ENCODE peak calls at places on chromosomes 4 and X, in four cellular contexts. One of them, this sample, is unnamed.

GRCh38 chrX:154373340-154374306 is 811 bp downstream of the FLNA start:
- DNase-seq in psoas muscle: peak
- DNase-seq in AG09309: no peak
- DNase-seq in brain microvascular endothelial cell: peak
- DNase-seq in this sample: no peak

GRCh38 chr4:154084864-154085263 is 296.0 kb upstream of the SFRP2 start:
- DNase-seq in psoas muscle: no peak
- DNase-seq in AG09309: no peak
- DNase-seq in brain microvascular endothelial cell: no peak
- DNase-seq in this sample: no peak

GRCh38 chr4:37762294-37763163 is 64.0 kb upstream of the PGM2 start:
- DNase-seq in psoas muscle: no peak
- DNase-seq in AG09309: no peak
- DNase-seq in brain microvascular endothelial cell: peak
- DNase-seq in this sample: no peak

GRCh38 chrX:63750846-63751245 is 34.2 kb downstream of the ARHGEF9 start:
- DNase-seq in psoas muscle: no peak
- DNase-seq in AG09309: no peak
- DNase-seq in brain microvascular endothelial cell: no peak
- DNase-seq in this sample: no peak

GRCh38 chr4:87525636-87526035 is 3.5 kb downstream of the SPARCL1 start:
- DNase-seq in psoas muscle: no peak
- DNase-seq in AG09309: no peak
- DNase-seq in brain microvascular endothelial cell: no peak
- DNase-seq in this sample: no peak

GRCh38 chr4:108072300-108072699 is 82.6 kb downstream of the HADH start:
- DNase-seq in psoas muscle: no peak
- DNase-seq in AG09309: no peak
- DNase-seq in brain microvascular endothelial cell: no peak
- DNase-seq in this sample: no peak

GRCh38 chr4:81723927-81724587 is 252.3 kb upstream of the RASGEF1B start:
- DNase-seq in psoas muscle: no peak
- DNase-seq in AG09309: no peak
- DNase-seq in brain microvascular endothelial cell: peak
- DNase-seq in this sample: no peak

GRCh38 chr4:141131738-141132688 is 1.3 kb downstream of the RNF150 start:
- DNase-seq in psoas muscle: peak
- DNase-seq in AG09309: no peak
- DNase-seq in brain microvascular endothelial cell: peak
- DNase-seq in this sample: no peak

GRCh38 chr4:52914051-52914605 is 52.0 kb downstream of the RASL11B start:
- DNase-seq in psoas muscle: no peak
- DNase-seq in AG09309: peak
- DNase-seq in brain microvascular endothelial cell: peak
- DNase-seq in this sample: no peak

GRCh38 chr4:92864176-92864575 is 560.4 kb downstream of the GRID2 start:
- DNase-seq in psoas muscle: no peak
- DNase-seq in AG09309: no peak
- DNase-seq in brain microvascular endothelial cell: no peak
- DNase-seq in this sample: no peak

GRCh38 chr4:143375326-143376073 is 38.8 kb downstream of the GAB1 start:
- DNase-seq in psoas muscle: peak
- DNase-seq in AG09309: no peak
- DNase-seq in brain microvascular endothelial cell: peak
- DNase-seq in this sample: no peak

GRCh38 chrX:47562615-47563243 is 1.7 kb downstream of the ARAF start:
- DNase-seq in psoas muscle: no peak
- DNase-seq in AG09309: no peak
- DNase-seq in brain microvascular endothelial cell: no peak
- DNase-seq in this sample: no peak

GRCh38 chr4:183876268-183876934 is 28.7 kb upstream of the STOX2 start:
- DNase-seq in psoas muscle: peak
- DNase-seq in AG09309: peak
- DNase-seq in brain microvascular endothelial cell: peak
- DNase-seq in this sample: no peak

GRCh38 chrX:135484636-135485289 is 35.7 kb upstream of the INTS6L start:
- DNase-seq in psoas muscle: no peak
- DNase-seq in AG09309: peak
- DNase-seq in brain microvascular endothelial cell: peak
- DNase-seq in this sample: peak

GRCh38 chr4:184824776-184825393 is 883 bp downstream of the ACSL1 start:
- DNase-seq in psoas muscle: no peak
- DNase-seq in AG09309: no peak
- DNase-seq in brain microvascular endothelial cell: no peak
- DNase-seq in this sample: no peak

GRCh38 chr4:185165605-185166063 is 22.6 kb downstream of the SLC25A4 start:
- DNase-seq in psoas muscle: no peak
- DNase-seq in AG09309: peak
- DNase-seq in brain microvascular endothelial cell: peak
- DNase-seq in this sample: peak

GRCh38 chr4:24857996-24858395 is 54.8 kb downstream of the CCDC149 start:
- DNase-seq in psoas muscle: no peak
- DNase-seq in AG09309: peak
- DNase-seq in brain microvascular endothelial cell: peak
- DNase-seq in this sample: peak

GRCh38 chr4:158948071-158948470 is 154.8 kb upstream of the RAPGEF2 start:
- DNase-seq in psoas muscle: no peak
- DNase-seq in AG09309: no peak
- DNase-seq in brain microvascular endothelial cell: no peak
- DNase-seq in this sample: no peak

GRCh38 chrX:68989456-68989855 is 160.6 kb downstream of the EFNB1 start:
- DNase-seq in psoas muscle: no peak
- DNase-seq in AG09309: no peak
- DNase-seq in brain microvascular endothelial cell: no peak
- DNase-seq in this sample: no peak

GRCh38 chr4:2083116-2083825 is 24.1 kb downstream of the NAT8L start:
- DNase-seq in psoas muscle: no peak
- DNase-seq in AG09309: no peak
- DNase-seq in brain microvascular endothelial cell: no peak
- DNase-seq in this sample: no peak

GRCh38 chr4:2322227-2322626 is 60.3 kb upstream of the MXD4 start:
- DNase-seq in psoas muscle: no peak
- DNase-seq in AG09309: no peak
- DNase-seq in brain microvascular endothelial cell: no peak
- DNase-seq in this sample: no peak

GRCh38 chr4:157204634-157205244 is 15.8 kb upstream of the GRIA2 start:
- DNase-seq in psoas muscle: no peak
- DNase-seq in AG09309: no peak
- DNase-seq in brain microvascular endothelial cell: no peak
- DNase-seq in this sample: no peak

GRCh38 chr4:51943221-51943620 is 76.9 kb downstream of the LRRC66 start:
- DNase-seq in psoas muscle: no peak
- DNase-seq in AG09309: peak
- DNase-seq in brain microvascular endothelial cell: no peak
- DNase-seq in this sample: no peak

GRCh38 chr4:129377131-129377845 is 281.3 kb downstream of the C4orf33 start:
- DNase-seq in psoas muscle: no peak
- DNase-seq in AG09309: no peak
- DNase-seq in brain microvascular endothelial cell: no peak
- DNase-seq in this sample: no peak

GRCh38 chr4:14259926-14260325 is 632.4 kb upstream of the BOD1L1 start:
- DNase-seq in psoas muscle: no peak
- DNase-seq in AG09309: peak
- DNase-seq in brain microvascular endothelial cell: no peak
- DNase-seq in this sample: no peak

GRCh38 chr4:17336524-17336941 is 175.4 kb downstream of the QDPR start:
- DNase-seq in psoas muscle: no peak
- DNase-seq in AG09309: no peak
- DNase-seq in brain microvascular endothelial cell: no peak
- DNase-seq in this sample: no peak

GRCh38 chr4:174005422-174005821 is 278.0 kb downstream of the FBXO8 start:
- DNase-seq in psoas muscle: no peak
- DNase-seq in AG09309: no peak
- DNase-seq in brain microvascular endothelial cell: no peak
- DNase-seq in this sample: no peak

GRCh38 chr4:156475322-156475721 is 496.3 kb downstream of the PDGFC start:
- DNase-seq in psoas muscle: no peak
- DNase-seq in AG09309: peak
- DNase-seq in brain microvascular endothelial cell: peak
- DNase-seq in this sample: peak

GRCh38 chr4:166165829-166166420 is 292.9 kb downstream of the TLL1 start:
- DNase-seq in psoas muscle: no peak
- DNase-seq in AG09309: peak
- DNase-seq in brain microvascular endothelial cell: peak
- DNase-seq in this sample: no peak

GRCh38 chr4:79466621-79467020 is 58.6 kb upstream of the GK2 start:
- DNase-seq in psoas muscle: no peak
- DNase-seq in AG09309: no peak
- DNase-seq in brain microvascular endothelial cell: no peak
- DNase-seq in this sample: no peak

GRCh38 chrX:16862829-16863228 is 7.3 kb downstream of the RBBP7 start:
- DNase-seq in psoas muscle: no peak
- DNase-seq in AG09309: no peak
- DNase-seq in brain microvascular endothelial cell: no peak
- DNase-seq in this sample: no peak

GRCh38 chr4:152815078-152815477 is 35.3 kb downstream of the ARFIP1 start:
- DNase-seq in psoas muscle: no peak
- DNase-seq in AG09309: no peak
- DNase-seq in brain microvascular endothelial cell: no peak
- DNase-seq in this sample: no peak

GRCh38 chr4:30720656-30721352 is 635 bp downstream of the PCDH7 start:
- DNase-seq in psoas muscle: peak
- DNase-seq in AG09309: no peak
- DNase-seq in brain microvascular endothelial cell: peak
- DNase-seq in this sample: no peak

GRCh38 chr4:84848432-84848831 is 118.1 kb downstream of the WDFY3 start:
- DNase-seq in psoas muscle: no peak
- DNase-seq in AG09309: no peak
- DNase-seq in brain microvascular endothelial cell: no peak
- DNase-seq in this sample: no peak

GRCh38 chrX:87895421-87895820 is 377.8 kb downstream of the KLHL4 start:
- DNase-seq in psoas muscle: no peak
- DNase-seq in AG09309: no peak
- DNase-seq in brain microvascular endothelial cell: no peak
- DNase-seq in this sample: no peak

GRCh38 chrX:87896057-87896456 is 378.5 kb downstream of the KLHL4 start:
- DNase-seq in psoas muscle: no peak
- DNase-seq in AG09309: no peak
- DNase-seq in brain microvascular endothelial cell: no peak
- DNase-seq in this sample: no peak

GRCh38 chrX:87900320-87900908 is 382.8 kb downstream of the KLHL4 start:
- DNase-seq in psoas muscle: no peak
- DNase-seq in AG09309: no peak
- DNase-seq in brain microvascular endothelial cell: no peak
- DNase-seq in this sample: no peak
- H3K4me3 ChIP-seq in psoas muscle: peak
- H3K4me3 ChIP-seq in AG09309: no peak
- H3K4me3 ChIP-seq in brain microvascular endothelial cell: no peak
- H3K4me3 ChIP-seq in this sample: no peak

DNA sequence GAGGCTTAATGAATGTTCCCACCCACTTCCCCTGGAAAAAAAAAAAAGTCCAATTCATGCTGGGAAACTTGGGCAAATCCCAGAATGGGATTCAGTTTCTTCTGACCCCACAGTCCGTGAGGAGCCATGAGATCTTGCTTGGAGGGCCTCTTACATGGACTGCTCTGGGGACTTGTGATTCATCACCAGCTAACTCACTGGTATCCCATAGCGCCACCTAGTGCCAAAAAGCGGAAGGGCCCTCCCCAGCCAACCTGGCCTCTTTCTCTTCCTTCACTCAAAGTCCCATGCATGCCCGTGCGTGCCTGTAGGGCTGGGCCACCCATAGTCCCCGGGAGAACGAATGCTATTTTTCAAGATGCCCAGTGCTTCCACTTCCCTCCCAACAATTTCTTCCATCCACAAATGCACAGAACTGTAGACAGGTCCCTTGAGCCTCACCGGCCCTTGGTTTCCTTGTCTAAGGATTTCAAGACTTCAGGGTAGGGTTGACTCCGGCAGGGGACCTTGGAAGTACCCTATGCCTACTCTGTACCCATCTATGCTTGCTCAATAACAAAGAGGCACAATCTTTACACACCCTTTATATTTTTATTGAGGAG is 5.1 kb downstream of the RTL5 start:
- DNase-seq in psoas muscle: peak
- DNase-seq in AG09309: peak
- DNase-seq in brain microvascular endothelial cell: peak
- DNase-seq in this sample: peak
- TF ChIP-seq CTCF in psoas muscle: peak
- TF ChIP-seq CTCF in AG09309: peak
- TF ChIP-seq CTCF in brain microvascular endothelial cell: peak
- TF ChIP-seq CTCF in this sample: peak

DNA sequence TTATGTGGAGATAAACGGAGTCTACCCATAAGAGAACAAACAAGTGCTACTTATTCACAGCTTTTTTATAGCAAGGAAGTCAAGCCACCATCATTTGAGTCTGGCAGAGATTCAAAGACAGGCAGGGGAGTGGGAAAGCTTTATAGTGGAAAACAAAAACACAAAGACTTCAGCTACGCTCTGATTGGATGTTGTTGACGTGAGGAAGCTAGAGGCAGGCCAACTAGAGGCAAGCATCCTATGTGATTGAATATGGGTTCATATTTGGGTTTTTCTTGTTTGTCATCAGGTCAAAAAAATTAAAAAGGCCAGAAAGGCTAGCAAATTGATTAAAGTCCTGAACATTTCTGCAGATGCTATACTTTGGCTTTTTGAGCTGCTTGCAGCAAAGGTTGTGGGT is 709 bp upstream of the TCEAL4 start:
- DNase-seq in psoas muscle: no peak
- DNase-seq in AG09309: no peak
- DNase-seq in brain microvascular endothelial cell: peak
- DNase-seq in this sample: no peak
- H3K4me3 ChIP-seq in psoas muscle: peak
- H3K4me3 ChIP-seq in AG09309: no peak
- H3K4me3 ChIP-seq in brain microvascular endothelial cell: peak
- H3K4me3 ChIP-seq in this sample: peak

DNA sequence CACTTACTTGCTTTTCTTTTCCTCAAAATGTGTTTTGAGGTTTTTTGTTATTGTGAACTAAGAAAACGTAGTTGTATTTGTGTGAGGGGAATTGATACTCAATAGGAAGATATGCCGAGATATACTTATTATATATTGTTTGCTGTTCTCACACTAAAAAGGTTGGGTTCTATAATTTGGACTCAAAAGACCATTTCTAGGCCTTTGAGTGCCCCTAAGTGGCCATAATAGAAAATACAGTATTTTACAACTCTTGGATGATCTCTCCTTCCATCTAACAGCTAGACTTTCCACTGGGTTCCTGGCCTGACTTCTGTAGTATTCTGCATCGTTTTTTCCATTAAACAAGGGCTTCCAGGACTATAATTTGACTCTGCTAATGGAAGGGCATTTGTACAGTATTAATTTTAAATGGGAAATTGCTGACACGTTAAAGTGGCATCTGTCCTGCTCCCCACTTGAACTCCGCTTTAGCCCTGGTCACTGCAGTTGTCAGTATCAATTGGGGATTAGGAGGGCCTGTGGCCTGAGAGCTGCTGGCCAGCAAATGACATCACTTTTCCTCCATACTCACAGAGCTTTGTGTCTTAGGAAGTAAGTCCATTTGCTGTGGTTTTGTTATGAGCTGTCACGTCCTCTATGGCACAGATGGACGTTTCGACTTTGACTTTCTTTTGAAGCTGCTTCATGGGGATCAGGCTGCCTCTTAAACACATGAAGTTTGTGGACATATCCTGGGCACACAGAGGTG is 176.9 kb downstream of the SLIT2 start:
- DNase-seq in psoas muscle: no peak
- DNase-seq in AG09309: no peak
- DNase-seq in brain microvascular endothelial cell: no peak
- DNase-seq in this sample: no peak
- TF ChIP-seq CTCF in psoas muscle: no peak
- TF ChIP-seq CTCF in AG09309: peak
- TF ChIP-seq CTCF in brain microvascular endothelial cell: peak
- TF ChIP-seq CTCF in this sample: peak